ENCODE peak calls at places on chromosome 17, in seven cellular contexts. One of them, this sample, is unnamed.

GRCh38 chr17:65537343-65537844 is 24.1 kb downstream of the AXIN2 start:
- DNase-seq in CD8-positive, alpha-beta T cell: no peak
- DNase-seq in mesothelial cell of epicardium: no peak
- DNase-seq in NCI-H1694 treated with DMSO at 0.1 percent for 48 hours: no peak
- DNase-seq in substantia nigra: no peak
- DNase-seq in left ventricle myocardium inferior: no peak
- DNase-seq in ELF-1: no peak
- DNase-seq in this sample: no peak

GRCh38 chr17:78986048-78986648 is 6.4 kb upstream of the LGALS3BP start:
- DNase-seq in CD8-positive, alpha-beta T cell: no peak
- DNase-seq in mesothelial cell of epicardium: no peak
- DNase-seq in NCI-H1694 treated with DMSO at 0.1 percent for 48 hours: no peak
- DNase-seq in substantia nigra: peak
- DNase-seq in left ventricle myocardium inferior: no peak
- DNase-seq in ELF-1: no peak
- DNase-seq in this sample: no peak

GRCh38 chr17:63966646-63967265 is 6.0 kb downstream of the SCN4A start:
- DNase-seq in CD8-positive, alpha-beta T cell: no peak
- DNase-seq in mesothelial cell of epicardium: no peak
- DNase-seq in NCI-H1694 treated with DMSO at 0.1 percent for 48 hours: no peak
- DNase-seq in substantia nigra: no peak
- DNase-seq in left ventricle myocardium inferior: no peak
- DNase-seq in ELF-1: no peak
- DNase-seq in this sample: no peak

GRCh38 chr17:78000351-78000750 is 41.8 kb downstream of the TNRC6C start:
- DNase-seq in CD8-positive, alpha-beta T cell: no peak
- DNase-seq in mesothelial cell of epicardium: no peak
- DNase-seq in NCI-H1694 treated with DMSO at 0.1 percent for 48 hours: no peak
- DNase-seq in substantia nigra: no peak
- DNase-seq in left ventricle myocardium inferior: no peak
- DNase-seq in ELF-1: no peak
- DNase-seq in this sample: no peak

GRCh38 chr17:28201315-28201714 is 117.7 kb upstream of the TMEM97 start:
- DNase-seq in CD8-positive, alpha-beta T cell: no peak
- DNase-seq in mesothelial cell of epicardium: no peak
- DNase-seq in NCI-H1694 treated with DMSO at 0.1 percent for 48 hours: no peak
- DNase-seq in substantia nigra: no peak
- DNase-seq in left ventricle myocardium inferior: no peak
- DNase-seq in ELF-1: no peak
- DNase-seq in this sample: no peak

GRCh38 chr17:82563318-82563717 is 43.8 kb downstream of the FOXK2 start:
- DNase-seq in CD8-positive, alpha-beta T cell: no peak
- DNase-seq in mesothelial cell of epicardium: no peak
- DNase-seq in NCI-H1694 treated with DMSO at 0.1 percent for 48 hours: no peak
- DNase-seq in substantia nigra: no peak
- DNase-seq in left ventricle myocardium inferior: no peak
- DNase-seq in ELF-1: no peak
- DNase-seq in this sample: no peak

GRCh38 chr17:48333034-48333491 is 97.0 kb downstream of the SKAP1 start:
- DNase-seq in CD8-positive, alpha-beta T cell: no peak
- DNase-seq in mesothelial cell of epicardium: no peak
- DNase-seq in NCI-H1694 treated with DMSO at 0.1 percent for 48 hours: no peak
- DNase-seq in substantia nigra: no peak
- DNase-seq in left ventricle myocardium inferior: no peak
- DNase-seq in ELF-1: no peak
- DNase-seq in this sample: no peak

GRCh38 chr17:32558328-32558955 is 71.6 kb downstream of the CDK5R1 start:
- DNase-seq in CD8-positive, alpha-beta T cell: no peak
- DNase-seq in mesothelial cell of epicardium: no peak
- DNase-seq in NCI-H1694 treated with DMSO at 0.1 percent for 48 hours: no peak
- DNase-seq in substantia nigra: no peak
- DNase-seq in left ventricle myocardium inferior: no peak
- DNase-seq in ELF-1: no peak
- DNase-seq in this sample: no peak

GRCh38 chr17:50346313-50347086 is 574 bp downstream of the XYLT2 start:
- DNase-seq in CD8-positive, alpha-beta T cell: peak
- DNase-seq in mesothelial cell of epicardium: no peak
- DNase-seq in NCI-H1694 treated with DMSO at 0.1 percent for 48 hours: no peak
- DNase-seq in substantia nigra: no peak
- DNase-seq in left ventricle myocardium inferior: peak
- DNase-seq in ELF-1: peak
- DNase-seq in this sample: no peak

GRCh38 chr17:2054262-2054739 is 602 bp upstream of the HIC1 start:
- DNase-seq in CD8-positive, alpha-beta T cell: no peak
- DNase-seq in mesothelial cell of epicardium: no peak
- DNase-seq in NCI-H1694 treated with DMSO at 0.1 percent for 48 hours: peak
- DNase-seq in substantia nigra: no peak
- DNase-seq in left ventricle myocardium inferior: no peak
- DNase-seq in ELF-1: peak
- DNase-seq in this sample: no peak

GRCh38 chr17:60154616-60155426 is 5.0 kb downstream of the CA4 start:
- DNase-seq in CD8-positive, alpha-beta T cell: no peak
- DNase-seq in mesothelial cell of epicardium: no peak
- DNase-seq in NCI-H1694 treated with DMSO at 0.1 percent for 48 hours: no peak
- DNase-seq in substantia nigra: no peak
- DNase-seq in left ventricle myocardium inferior: no peak
- DNase-seq in ELF-1: no peak
- DNase-seq in this sample: no peak

GRCh38 chr17:70022175-70022574 is 52.9 kb upstream of the KCNJ16 start:
- DNase-seq in CD8-positive, alpha-beta T cell: no peak
- DNase-seq in mesothelial cell of epicardium: no peak
- DNase-seq in NCI-H1694 treated with DMSO at 0.1 percent for 48 hours: no peak
- DNase-seq in substantia nigra: no peak
- DNase-seq in left ventricle myocardium inferior: no peak
- DNase-seq in ELF-1: no peak
- DNase-seq in this sample: no peak